ENCODE peak calls at places on chromosomes 4 and X, in seven cellular contexts. C is AG20443; V is ACHN; L is ELF-1; E is nephron progenitor cell; H is omental fat pad; R is activated naive CD4-positive, alpha-beta T cell treated with anti-CD3 and anti-CD28 coated beads for 36 hours. I is an unnamed sample.
A peak's percentile ranks its signal among the peaks of the same experiment; 100 is the strongest.

GRCh38 chr4:112813790-112814189 is 176.8 kb downstream of the LARP7 start:
- DNase-seq in H (no peak), E (no peak), R (peak; percentile 15), L (no peak), C (peak; percentile 22), V (peak; percentile 41), I (no peak)

GRCh38 chrX:51496501-51497291 is at the start of gene NUDT11:
- DNase-seq in R (peak; percentile 57), C (peak; percentile 86), L (peak; percentile 89), H (no peak), E (peak; percentile 85), V (peak; percentile 32), I (no peak)

GRCh38 chr4:73978886-73979285 is 2.9 kb downstream of the PF4 start:
- DNase-seq in H (no peak), R (no peak), L (no peak), E (no peak), V (no peak), C (peak; percentile 32), I (no peak)

GRCh38 chrX:58025979-58026378 is 115.7 kb upstream of the ZXDA start:
- DNase-seq in H (no peak), R (peak; percentile 47), L (peak; percentile 53), C (peak; percentile 16), V (peak; percentile 25), E (no peak), I (no peak)

GRCh38 chrX:24266996-24267395 is 46.9 kb downstream of the SUPT20HL2 start:
- DNase-seq in C (no peak), L (no peak), R (no peak), E (no peak), V (peak; percentile 8), H (no peak), I (no peak)

GRCh38 chr4:51842167-51842553 is 793 bp upstream of the DCUN1D4 start:
- DNase-seq in H (no peak), L (no peak), E (peak; percentile 31), C (peak; percentile 42), R (peak; percentile 9), V (peak; percentile 31), I (peak; percentile 22)

GRCh38 chrX:69305333-69306062 is 140.2 kb upstream of the PJA1 start:
- DNase-seq in H (no peak), L (peak; percentile 99), E (no peak), C (peak; percentile 35), R (peak; percentile 5), V (no peak), I (no peak)

GRCh38 chr4:151048913-151049312 is 33.8 kb upstream of the LRBA start:
- DNase-seq in R (no peak), E (no peak), L (no peak), V (no peak), H (no peak), C (no peak), I (peak; percentile 10)

GRCh38 chr4:24657768-24658617 is 73.6 kb upstream of the DHX15 start:
- DNase-seq in V (peak; percentile 95), E (no peak), L (peak; percentile 63), R (peak; percentile 35), C (peak; percentile 75), H (no peak), I (peak; percentile 87)

GRCh38 chr4:73573794-73574528 is 46.3 kb downstream of the RASSF6 start:
- DNase-seq in L (peak; percentile 90), C (peak; percentile 56), E (peak; percentile 75), R (peak; percentile 45), V (peak; percentile 69), H (peak; percentile 27), I (peak; percentile 54)

GRCh38 chrX:13891367-13892146 is 74.7 kb upstream of the GPM6B start:
- DNase-seq in V (no peak), E (no peak), L (no peak), C (no peak), R (no peak), H (no peak), I (no peak)

GRCh38 chr4:3463556-3464348 is 646 bp downstream of the DOK7 start:
- DNase-seq in C (no peak), H (no peak), E (no peak), V (no peak), L (no peak), R (no peak), I (no peak)

GRCh38 chr4:10114607-10115006 is 2.0 kb downstream of the WDR1 start:
- DNase-seq in H (no peak), C (no peak), L (no peak), V (no peak), E (no peak), R (no peak), I (no peak)

GRCh38 chr4:38717604-38718003 is 53.6 kb downstream of the KLF3 start:
- DNase-seq in C (peak; percentile 72), H (no peak), L (no peak), R (no peak), E (no peak), V (no peak), I (no peak)

GRCh38 chrX:136879001-136879667 is 1.4 kb downstream of the RBMX start:
- DNase-seq in R (no peak), E (no peak), C (no peak), H (no peak), V (peak; percentile 14), L (no peak), I (no peak)

GRCh38 chrX:4379071-4379470 is 665.6 kb upstream of the PRKX start:
- DNase-seq in C (no peak), V (no peak), H (no peak), E (no peak), R (no peak), L (peak; percentile 73), I (no peak)

GRCh38 chr4:76589872-76590846 is 155.1 kb downstream of the SHROOM3 start:
- DNase-seq in E (peak; percentile 74), H (no peak), L (peak; percentile 97), V (peak; percentile 94), R (no peak), C (peak; percentile 91), I (no peak)

GRCh38 chr4:165875446-165875845 is 2.4 kb downstream of the TLL1 start:
- DNase-seq in C (no peak), E (no peak), H (no peak), L (no peak), V (no peak), R (no peak), I (no peak)